ENCODE peak calls at places on chromosomes 4 and X, in ten cellular contexts. X is fibroblast of lung; Q is tibial nerve; B is myocyte; L is GM23338; C is Calu3; U is activated naive CD4-positive, alpha-beta T cell treated with anti-CD3 and anti-CD28 coated beads for 36 hours; J is stimulated activated CD4-positive, alpha-beta T cell treated with anti-CD3 and anti-CD28 coated beads, TNF-alpha, amount 100 ng/mL, for 4 hours; D is caudate nucleus; K is choroid plexus epithelial cell. R is an unnamed sample.
A peak's percentile ranks its signal among the peaks of the same experiment; 100 is the strongest.

GRCh38 chr4:76504613-76505465 is 69.8 kb downstream of the SHROOM3 start:
- DNase-seq in X (peak; percentile 77), Q (no peak), B (peak; percentile 75), L (peak; percentile 79), C (peak; percentile 20), U (no peak), J (no peak), D (no peak), K (peak; percentile 78), R (no peak)

GRCh38 chr4:52251864-52252263 is 200.8 kb downstream of the SPATA18 start:
- DNase-seq in X (no peak), Q (no peak), B (no peak), L (no peak), C (no peak), U (no peak), J (no peak), D (no peak), K (no peak), R (no peak)

GRCh38 chrX:41150043-41150442 is 64.8 kb downstream of the USP9X start:
- DNase-seq in X (no peak), Q (no peak), B (no peak), L (no peak), C (no peak), U (no peak), J (no peak), D (no peak), K (no peak), R (no peak)

GRCh38 chr4:86439293-86439692 is 79.4 kb upstream of the MAPK10 start:
- DNase-seq in X (no peak), Q (no peak), B (no peak), L (no peak), C (no peak), U (no peak), J (no peak), D (no peak), K (no peak), R (no peak)

GRCh38 chr4:26726655-26727387 is 133.8 kb upstream of the STIM2 start:
- DNase-seq in X (no peak), Q (no peak), B (no peak), L (peak; percentile 3), C (no peak), U (no peak), J (no peak), D (no peak), K (peak; percentile 26), R (no peak)

GRCh38 chrX:68895339-68896250 is 66.8 kb downstream of the EFNB1 start:
- DNase-seq in X (peak; percentile 63), Q (peak; percentile 18), B (peak; percentile 51), L (no peak), C (peak; percentile 65), U (peak; percentile 7), J (no peak), D (no peak), K (peak; percentile 37), R (no peak)

GRCh38 chr4:79421483-79421882 is 13.5 kb upstream of the GK2 start:
- DNase-seq in X (no peak), Q (no peak), B (no peak), L (no peak), C (no peak), U (no peak), J (no peak), D (no peak), K (no peak), R (no peak)

GRCh38 chr4:155667538-155668511 is 1.2 kb downstream of the GUCY1A1 start:
- DNase-seq in X (peak; percentile 42), Q (no peak), B (peak; percentile 18), L (peak; percentile 60), C (peak; percentile 45), U (peak; percentile 8), J (no peak), D (peak; percentile 28), K (peak; percentile 53), R (no peak)

GRCh38 chr4:38759790-38760122 is 23.0 kb downstream of the TLR10 start:
- DNase-seq in X (no peak), Q (no peak), B (no peak), L (no peak), C (no peak), U (no peak), J (no peak), D (no peak), K (no peak), R (no peak)

GRCh38 chr4:157886650-157887049 is 286.2 kb downstream of the GASK1B start:
- DNase-seq in X (no peak), Q (no peak), B (no peak), L (no peak), C (no peak), U (no peak), J (no peak), D (no peak), K (no peak), R (no peak)

GRCh38 chr4:36386691-36387090 is 105.3 kb downstream of the DTHD1 start:
- DNase-seq in X (no peak), Q (no peak), B (no peak), L (no peak), C (no peak), U (no peak), J (no peak), D (no peak), K (no peak), R (no peak)

GRCh38 chrX:50697691-50698090 is 116.3 kb downstream of the SHROOM4 start:
- DNase-seq in X (peak; percentile 79), Q (no peak), B (peak; percentile 0), L (peak; percentile 68), C (no peak), U (no peak), J (no peak), D (no peak), K (peak; percentile 86), R (no peak)

GRCh38 chrX:45329217-45329616 is 128.5 kb upstream of the DIPK2B start:
- DNase-seq in X (no peak), Q (no peak), B (peak; percentile 26), L (no peak), C (no peak), U (no peak), J (no peak), D (no peak), K (no peak), R (no peak)

GRCh38 chr4:80115368-80116181 is 42.5 kb upstream of the ANTXR2 start:
- DNase-seq in X (no peak), Q (no peak), B (peak; percentile 97), L (no peak), C (no peak), U (no peak), J (no peak), D (no peak), K (no peak), R (no peak)

GRCh38 chr4:3612275-3612674 is 80.1 kb upstream of the LRPAP1 start:
- DNase-seq in X (no peak), Q (no peak), B (no peak), L (no peak), C (no peak), U (no peak), J (no peak), D (no peak), K (no peak), R (no peak)

R was measured in esophagus muscularis mucosa.